ENCODE peak calls at places on chromosomes 5 and 9, in five cellular contexts. I is GM10248; M is MCF 10A; J is GM04504; C is stimulated activated CD4-positive, alpha-beta T cell treated with anti-CD3 and anti-CD28 coated beads, Interleukin-4, amount 100 ng/mL, for 48 hours. Y is an unnamed sample.

GRCh38 chr5:73789851-73790281 is 163.9 kb downstream of the ARHGEF28 start:
- DNase-seq in C (no peak), J (no peak), I (no peak), M (no peak), Y (no peak)

GRCh38 chr5:163580516-163580915 is 75.1 kb downstream of the MAT2B start:
- DNase-seq in J (no peak), M (no peak), C (no peak), I (no peak), Y (no peak)

GRCh38 chr9:123335227-123335985 is 20.6 kb upstream of the CRB2 start:
- DNase-seq in J (peak), M (no peak), C (no peak), I (no peak), Y (peak)

GRCh38 chr5:172766287-172767104 is 4.5 kb downstream of the DUSP1 start:
- DNase-seq in M (peak), J (peak), C (no peak), I (no peak), Y (no peak)

GRCh38 chr5:177598477-177598876 is 1.5 kb upstream of the B4GALT7 start:
- DNase-seq in C (no peak), M (no peak), I (peak), J (no peak), Y (no peak)

GRCh38 chr5:66881475-66882161 is 285.4 kb downstream of the MAST4 start:
- DNase-seq in C (no peak), M (peak), I (no peak), J (no peak), Y (no peak)

GRCh38 chr5:10031817-10032216 is 217.9 kb downstream of the ATPSCKMT start:
- DNase-seq in I (no peak), J (no peak), C (no peak), M (no peak), Y (no peak)

GRCh38 chr9:114336699-114337395 is 7.2 kb downstream of the ORM2 start:
- DNase-seq in C (no peak), I (no peak), J (no peak), M (no peak), Y (no peak)

GRCh38 chr9:80090317-80090716 is 518.6 kb downstream of the TLE4 start:
- DNase-seq in C (no peak), I (no peak), M (no peak), J (no peak), Y (no peak)

GRCh38 chr9:96574455-96574854 is 45.2 kb downstream of the CDC14B start:
- DNase-seq in C (no peak), J (no peak), M (no peak), I (no peak), Y (no peak)

GRCh38 chr5:96381526-96381925 is 51.5 kb downstream of the PCSK1 start:
- DNase-seq in J (no peak), I (no peak), M (no peak), C (no peak), Y (no peak)

GRCh38 chr5:132559661-132560060 is 2.9 kb downstream of the RAD50 start:
- DNase-seq in M (no peak), C (no peak), I (no peak), J (no peak), Y (no peak)